ENCODE peak calls at places on chromosomes 3 and 15, in five cellular contexts. V is nucleus accumbens; X is stimulated activated CD4-positive, alpha-beta T cell treated with anti-CD3 and anti-CD28 coated beads, Interleukin-2, amount 100 ng/mL, for 48 hours; K is ELR; Y is stimulated activated effector memory CD8-positive, alpha-beta T cell treated with anti-CD3 and anti-CD28 coated beads, Interleukin-12 subunit alpha, Interleukin-12 subunit beta, amount 100 ng/mL, for 72 hours. R is an unnamed sample.
A peak's percentile ranks its signal among the peaks of the same experiment; 100 is the strongest.

GRCh38 chr3:56915969-56916586 is 114.3 kb upstream of the ARHGEF3 start:
- DNase-seq in Y (peak; percentile 45), X (peak; percentile 45), K (no peak), V (no peak), R (peak; percentile 78)

GRCh38 chr3:70556056-70556455 is 243.6 kb upstream of the MDFIC2 start:
- DNase-seq in X (no peak), V (no peak), Y (no peak), K (no peak), R (no peak)

GRCh38 chr3:106590259-106590658 is 721.4 kb upstream of the CBLB start:
- DNase-seq in V (no peak), Y (no peak), X (no peak), K (no peak), R (no peak)

GRCh38 chr15:60006203-60006782 is 2.2 kb downstream of the FOXB1 start:
- DNase-seq in V (no peak), Y (peak; percentile 26), X (no peak), K (peak; percentile 52), R (peak; percentile 70)

GRCh38 chr3:122560680-122561079 is 3.4 kb downstream of the PARP9 start:
- DNase-seq in K (peak; percentile 77), V (no peak), Y (peak; percentile 38), X (peak; percentile 61), R (peak; percentile 54)

GRCh38 chr3:16514021-16514700 is 662 bp upstream of the RFTN1 start:
- DNase-seq in X (no peak), K (no peak), Y (no peak), V (no peak), R (no peak)

GRCh38 chr3:187823802-187824201 is 78.5 kb upstream of the BCL6 start:
- DNase-seq in V (no peak), X (no peak), Y (no peak), K (no peak), R (no peak)

GRCh38 chr15:81914734-81915234 is 131.0 kb downstream of the MEX3B start:
- DNase-seq in V (no peak), X (no peak), Y (no peak), K (no peak), R (no peak)

R was measured in central memory CD4-positive, alpha-beta T cell.